ENCODE peak calls at places on chromosomes 6 and 20, in four cellular contexts. F, S, U and G are unnamed samples.

GRCh38 chr6:164303092-164304007 is 888.8 kb downstream of the QKI start:
- DNase-seq in U (no peak), F (no peak), S (no peak), G (no peak)

GRCh38 chr6:73688351-73688750 is 7.7 kb upstream of the CD109 start:
- DNase-seq in S (no peak), U (no peak), F (no peak), G (no peak)

GRCh38 chr6:28747631-28748157 is 176.1 kb downstream of the TRIM27 start:
- DNase-seq in S (peak; percentile 83), U (no peak), F (peak; percentile 46), G (no peak)

GRCh38 chr6:53107091-53107490 is 41.5 kb downstream of the GCM1 start:
- DNase-seq in S (peak; percentile 59), U (no peak), F (no peak), G (no peak)

GRCh38 chr6:17998442-17998841 is 11.0 kb upstream of the KIF13A start:
- DNase-seq in F (no peak), S (peak; percentile 76), U (no peak), G (no peak)

GRCh38 chr20:51500936-51501335 is 41.6 kb downstream of the NFATC2 start:
- DNase-seq in U (peak; percentile 28), F (no peak), S (no peak), G (no peak)

GRCh38 chr20:50855498-50856474 is 60.9 kb downstream of the BCAS4 start:
- DNase-seq in S (peak; percentile 30), U (no peak), F (peak; percentile 73), G (no peak)

GRCh38 chr6:101626264-101626663 is 232.8 kb downstream of the GRIK2 start:
- DNase-seq in S (no peak), F (no peak), U (no peak), G (no peak)

GRCh38 chr6:137112067-137112355 is 61.4 kb downstream of the IL22RA2 start:
- DNase-seq in S (peak; percentile 54), F (no peak), U (no peak), G (no peak)

GRCh38 chr20:37564388-37565133 is 36.9 kb upstream of the BLCAP start:
- DNase-seq in F (peak; percentile 76), S (peak; percentile 70), U (peak; percentile 47), G (peak; percentile 24)

GRCh38 chr20:1434571-1435336 is 31.9 kb downstream of the NSFL1C start:
- DNase-seq in U (peak; percentile 92), S (peak; percentile 88), F (no peak), G (peak; percentile 93)

DNA sequence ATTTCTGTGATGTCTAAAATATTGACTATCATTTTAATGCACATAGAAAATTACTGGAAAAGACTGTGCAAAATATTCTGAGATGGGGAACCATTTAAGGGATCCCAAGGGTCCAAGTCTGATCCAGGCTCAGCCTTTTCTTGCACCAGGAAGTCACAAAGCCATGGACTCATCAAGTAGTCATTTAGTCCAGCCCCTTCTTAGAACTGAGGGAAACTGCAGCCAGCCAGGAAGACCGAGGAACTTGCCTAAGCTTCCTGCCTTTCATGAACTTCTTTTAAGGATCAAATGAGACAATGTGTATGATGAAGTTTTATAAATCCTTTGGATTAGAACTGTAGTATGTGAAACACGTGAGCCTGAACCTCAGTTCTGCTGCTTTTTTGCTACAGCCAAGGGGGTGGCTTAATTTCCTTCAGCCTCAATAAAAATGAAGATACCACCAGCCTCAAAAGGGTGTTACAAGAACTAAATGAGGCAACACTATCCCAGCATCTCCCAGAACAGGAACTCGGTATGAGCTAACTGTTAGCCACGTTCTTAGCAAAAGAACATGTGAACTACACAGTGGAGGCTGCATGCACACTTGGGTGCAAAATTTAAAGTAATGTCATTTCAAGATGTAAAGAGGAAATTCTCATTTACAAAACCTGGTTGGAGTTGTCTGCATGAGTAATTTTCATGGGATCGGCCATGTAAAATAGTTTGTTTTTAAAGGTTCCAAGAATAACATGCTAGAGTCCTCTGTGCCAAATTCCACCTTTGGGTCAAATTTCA is 76.0 kb upstream of the TBC1D7 start:
- DNase-seq in U (no peak), F (no peak), S (peak; percentile 48), G (no peak)
- H3K27ac ChIP-seq in U (no peak overlapping the region), F (no peak overlapping the region), S (no peak overlapping the region), G (no peak overlapping the region)

GRCh38 chr20:45423700-45424099 is 7.8 kb downstream of the PIGT start:
- DNase-seq in F (no peak), S (no peak), U (no peak), G (no peak)
- TF ChIP-seq EZH2phosphoT487 in F (no peak), S (no peak), U (no peak), G (no peak)

DNA sequence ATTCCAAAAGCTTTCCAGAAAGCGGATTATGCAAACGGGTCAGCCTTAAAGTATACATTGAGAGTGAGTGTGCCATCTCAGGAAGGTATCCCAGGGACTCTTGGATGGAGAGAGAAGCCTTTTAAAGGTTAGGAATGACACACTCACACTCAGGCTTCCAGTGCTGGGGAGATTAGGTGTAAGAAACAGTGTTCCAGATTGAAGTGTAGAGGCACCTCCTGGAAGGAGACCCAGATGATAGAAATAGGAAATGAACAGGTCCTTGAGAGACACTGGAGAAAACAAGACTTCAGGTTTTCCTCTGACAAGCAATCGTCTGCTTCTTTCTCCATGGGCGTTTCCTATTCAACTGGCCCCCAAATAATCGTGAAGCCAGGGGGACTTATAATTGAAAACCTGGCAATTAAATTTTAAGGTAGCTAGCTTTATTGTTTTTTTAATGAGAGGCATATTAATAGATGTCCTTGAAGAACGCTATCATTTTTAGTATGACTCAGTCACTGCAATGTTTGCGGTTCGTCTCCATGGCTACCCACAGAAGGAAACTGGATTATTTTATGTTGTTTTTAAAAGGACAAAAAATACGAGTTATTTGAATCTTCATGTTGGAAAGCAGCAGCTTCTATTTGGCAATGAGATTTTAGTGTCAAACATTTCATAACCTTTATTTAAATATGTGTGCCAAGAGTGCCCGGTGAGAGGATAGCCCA is 85.3 kb downstream of the TRMT6 start:
- DNase-seq in U (no peak), F (no peak), S (peak; percentile 58), G (no peak)
- H3K4me2 ChIP-seq in U (no peak overlapping the region), F (no peak overlapping the region), S (peak overlapping the region; percentile 21), G (no peak overlapping the region)

GRCh38 chr6:89830385-89830809 is 717 bp downstream of the CASP8AP2 start:
- DNase-seq in U (peak; percentile 13), F (no peak), S (no peak), G (no peak)
- H3K27ac ChIP-seq in U (peak overlapping the region; percentile 40), F (peak overlapping the region; percentile 53), S (no peak overlapping the region), G (peak overlapping the region; percentile 50)